ENCODE peak calls at places on chromosomes 7 and 10, in five cellular contexts. One of them, this sample, is unnamed. For H3K36me3, the result is how much of the 10 kb centered on the place peaks cover.

GRCh38 chr10:35643151-35643975 is 1.3 kb upstream of the FZD8 start:
- DNase-seq in HepG2: no peak
- DNase-seq in PC-3: peak
- DNase-seq in upper lobe of right lung: peak
- DNase-seq in ovary: peak
- DNase-seq in this sample: peak

GRCh38 chr10:128859738-128860386 is 607.2 kb upstream of the MGMT start:
- DNase-seq in HepG2: peak
- DNase-seq in PC-3: peak
- DNase-seq in upper lobe of right lung: no peak
- DNase-seq in ovary: no peak
- DNase-seq in this sample: peak

GRCh38 chr7:33534830-33535229 is 370.5 kb upstream of the BMPER start:
- DNase-seq in HepG2: no peak
- DNase-seq in PC-3: no peak
- DNase-seq in upper lobe of right lung: no peak
- DNase-seq in ovary: no peak
- DNase-seq in this sample: no peak

GRCh38 chr7:45257284-45257683 is 99.7 kb downstream of the RAMP3 start:
- DNase-seq in HepG2: no peak
- DNase-seq in PC-3: no peak
- DNase-seq in upper lobe of right lung: no peak
- DNase-seq in ovary: no peak
- DNase-seq in this sample: no peak

GRCh38 chr7:101880536-101881443 is 63.4 kb downstream of the CUX1 start:
- DNase-seq in HepG2: no peak
- DNase-seq in PC-3: peak
- DNase-seq in upper lobe of right lung: no peak
- DNase-seq in ovary: no peak
- DNase-seq in this sample: no peak

GRCh38 chr10:16594106-16594505 is 72.4 kb upstream of the C1QL3 start:
- DNase-seq in HepG2: no peak
- DNase-seq in PC-3: no peak
- DNase-seq in upper lobe of right lung: no peak
- DNase-seq in ovary: no peak
- DNase-seq in this sample: no peak

GRCh38 chr7:73560035-73560835 is 2.7 kb upstream of the BCL7B start:
- DNase-seq in HepG2: peak
- DNase-seq in PC-3: peak
- DNase-seq in upper lobe of right lung: no peak
- DNase-seq in ovary: no peak
- DNase-seq in this sample: no peak

GRCh38 chr7:88224596-88225275 is 4.9 kb upstream of the SRI start:
- DNase-seq in HepG2: no peak
- DNase-seq in PC-3: peak
- DNase-seq in upper lobe of right lung: no peak
- DNase-seq in ovary: no peak
- DNase-seq in this sample: no peak

GRCh38 chr10:116134316-116134715 is 138.7 kb downstream of the GFRA1 start:
- DNase-seq in HepG2: no peak
- DNase-seq in PC-3: no peak
- DNase-seq in upper lobe of right lung: no peak
- DNase-seq in ovary: no peak
- DNase-seq in this sample: no peak

GRCh38 chr7:147483634-147484292 is 1106.8 kb upstream of the C7orf33 start:
- DNase-seq in HepG2: no peak
- DNase-seq in PC-3: peak
- DNase-seq in upper lobe of right lung: no peak
- DNase-seq in ovary: no peak
- DNase-seq in this sample: no peak

GRCh38 chr7:101824440-101824839 is 7.0 kb downstream of the CUX1 start:
- DNase-seq in HepG2: no peak
- DNase-seq in PC-3: no peak
- DNase-seq in upper lobe of right lung: peak
- DNase-seq in ovary: no peak
- DNase-seq in this sample: no peak

GRCh38 chr7:99457646-99458493 is 8.1 kb downstream of the ATP5MF start:
- DNase-seq in HepG2: no peak
- DNase-seq in PC-3: no peak
- DNase-seq in upper lobe of right lung: no peak
- DNase-seq in ovary: no peak
- DNase-seq in this sample: no peak
- H3K36me3 ChIP-seq in HepG2: under half
- H3K36me3 ChIP-seq in PC-3: under half
- H3K36me3 ChIP-seq in upper lobe of right lung: half or more
- H3K36me3 ChIP-seq in ovary: under half
- H3K36me3 ChIP-seq in this sample: under half

GRCh38 chr10:119371704-119372663 is 164.6 kb downstream of the GRK5 start:
- DNase-seq in HepG2: no peak
- DNase-seq in PC-3: no peak
- DNase-seq in upper lobe of right lung: peak
- DNase-seq in ovary: no peak
- DNase-seq in this sample: no peak
- TF ChIP-seq CTCF in HepG2: no peak
- TF ChIP-seq CTCF in PC-3: no peak
- TF ChIP-seq CTCF in upper lobe of right lung: no peak
- TF ChIP-seq CTCF in ovary: no peak
- TF ChIP-seq CTCF in this sample: no peak

GRCh38 chr7:340979-341694 is 51.2 kb downstream of the FOXL3 start:
- DNase-seq in HepG2: no peak
- DNase-seq in PC-3: no peak
- DNase-seq in upper lobe of right lung: no peak
- DNase-seq in ovary: no peak
- DNase-seq in this sample: no peak

GRCh38 chr7:341841-342638 is 52.1 kb downstream of the FOXL3 start:
- DNase-seq in HepG2: peak
- DNase-seq in PC-3: peak
- DNase-seq in upper lobe of right lung: no peak
- DNase-seq in ovary: no peak
- DNase-seq in this sample: no peak

GRCh38 chr7:339696-340095 is 49.7 kb downstream of the FOXL3 start:
- DNase-seq in HepG2: no peak
- DNase-seq in PC-3: no peak
- DNase-seq in upper lobe of right lung: no peak
- DNase-seq in ovary: no peak
- DNase-seq in this sample: no peak

GRCh38 chr7:339062-339342 is 49.0 kb downstream of the FOXL3 start:
- DNase-seq in HepG2: no peak
- DNase-seq in PC-3: no peak
- DNase-seq in upper lobe of right lung: no peak
- DNase-seq in ovary: no peak
- DNase-seq in this sample: no peak

DNA sequence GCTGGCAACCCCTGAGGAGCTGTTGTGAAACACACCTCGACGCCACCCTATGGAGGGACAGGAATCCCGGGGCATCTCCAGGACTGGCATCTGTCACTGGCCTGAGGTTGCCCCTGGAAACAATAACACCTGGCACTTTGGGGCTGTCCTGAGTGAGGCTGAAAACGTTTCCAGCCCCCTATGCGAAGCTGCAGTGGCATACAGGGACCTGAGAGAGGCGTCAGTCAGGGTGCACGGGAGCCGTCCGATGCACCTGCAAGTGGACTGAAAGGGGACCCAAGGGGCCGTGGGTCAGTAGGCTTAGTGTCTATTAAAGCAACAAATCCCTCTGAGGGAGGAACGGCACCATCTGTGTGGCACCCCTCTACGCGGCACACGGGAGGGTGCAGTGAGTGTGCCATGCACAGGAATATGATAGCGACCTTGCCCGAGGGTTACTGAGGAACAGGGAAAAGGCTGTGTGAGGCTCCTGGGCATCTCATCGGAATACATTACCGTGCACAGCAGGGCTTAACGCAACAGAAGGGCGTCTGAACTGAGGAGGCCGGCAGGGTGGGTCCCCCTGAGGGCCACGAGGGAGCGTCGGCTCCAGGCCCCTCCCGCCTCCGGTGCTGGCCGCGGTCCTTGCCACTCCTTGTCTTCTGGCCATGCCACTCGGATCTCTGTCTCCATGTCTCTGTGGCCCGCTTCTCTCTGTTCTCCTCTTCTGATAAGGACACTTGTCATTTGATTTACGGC is 50.4 kb downstream of the FOXL3 start:
- DNase-seq in HepG2: no peak
- DNase-seq in PC-3: no peak
- DNase-seq in upper lobe of right lung: no peak
- DNase-seq in ovary: no peak
- DNase-seq in this sample: no peak
- H3K36me3 ChIP-seq in HepG2: under half
- H3K36me3 ChIP-seq in PC-3: under half
- H3K36me3 ChIP-seq in upper lobe of right lung: under half
- H3K36me3 ChIP-seq in ovary: under half
- H3K36me3 ChIP-seq in this sample: under half

DNA sequence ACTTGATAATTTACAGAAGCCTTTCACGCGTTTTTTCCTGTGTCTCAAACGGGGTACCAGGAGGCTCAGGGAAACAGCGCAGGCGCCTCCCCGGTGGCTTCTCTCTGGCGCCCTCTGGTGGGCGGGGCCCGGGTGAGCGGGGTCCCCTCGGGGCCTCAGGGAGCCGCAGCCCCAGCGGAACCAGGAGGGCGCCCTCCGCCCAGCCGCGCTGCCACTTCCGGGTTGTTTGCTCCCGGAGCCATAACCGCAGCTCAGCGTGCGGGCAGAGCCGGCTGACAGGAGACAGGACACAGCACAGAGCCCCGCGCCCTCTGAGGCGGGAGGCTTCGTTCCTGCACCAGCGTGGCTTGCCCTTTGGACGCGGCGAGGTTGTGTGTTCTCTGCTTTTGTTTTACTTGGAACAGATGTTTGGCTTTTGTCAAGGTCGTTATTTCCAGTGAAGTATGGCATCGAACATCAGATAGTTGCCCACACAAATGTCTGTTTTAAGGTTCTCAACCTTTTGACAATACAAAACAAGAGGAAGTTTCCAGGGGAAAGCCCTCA is 6.9 kb upstream of the CYP2E1 start:
- DNase-seq in HepG2: peak
- DNase-seq in PC-3: peak
- DNase-seq in upper lobe of right lung: peak
- DNase-seq in ovary: peak
- DNase-seq in this sample: no peak
- TF ChIP-seq CTCF in HepG2: peak
- TF ChIP-seq CTCF in PC-3: peak
- TF ChIP-seq CTCF in upper lobe of right lung: peak
- TF ChIP-seq CTCF in ovary: peak
- TF ChIP-seq CTCF in this sample: peak

GRCh38 chr7:35351466-35351865 is 97.6 kb upstream of the TBX20 start:
- DNase-seq in HepG2: no peak
- DNase-seq in PC-3: no peak
- DNase-seq in upper lobe of right lung: no peak
- DNase-seq in ovary: no peak
- DNase-seq in this sample: no peak
- H3K36me3 ChIP-seq in HepG2: under half
- H3K36me3 ChIP-seq in PC-3: under half
- H3K36me3 ChIP-seq in upper lobe of right lung: under half
- H3K36me3 ChIP-seq in ovary: under half
- H3K36me3 ChIP-seq in this sample: under half

GRCh38 chr7:72403677-72404076 is 8.5 kb downstream of the CALN1 start:
- DNase-seq in HepG2: no peak
- DNase-seq in PC-3: no peak
- DNase-seq in upper lobe of right lung: no peak
- DNase-seq in ovary: no peak
- DNase-seq in this sample: no peak

GRCh38 chr7:72405871-72406270 is 6.3 kb downstream of the CALN1 start:
- DNase-seq in HepG2: no peak
- DNase-seq in PC-3: no peak
- DNase-seq in upper lobe of right lung: no peak
- DNase-seq in ovary: no peak
- DNase-seq in this sample: no peak

GRCh38 chr7:72405389-72405788 is 6.7 kb downstream of the CALN1 start:
- DNase-seq in HepG2: no peak
- DNase-seq in PC-3: no peak
- DNase-seq in upper lobe of right lung: peak
- DNase-seq in ovary: no peak
- DNase-seq in this sample: no peak

GRCh38 chr7:72406820-72407403 is 5.2 kb downstream of the CALN1 start:
- DNase-seq in HepG2: no peak
- DNase-seq in PC-3: no peak
- DNase-seq in upper lobe of right lung: no peak
- DNase-seq in ovary: no peak
- DNase-seq in this sample: no peak

DNA sequence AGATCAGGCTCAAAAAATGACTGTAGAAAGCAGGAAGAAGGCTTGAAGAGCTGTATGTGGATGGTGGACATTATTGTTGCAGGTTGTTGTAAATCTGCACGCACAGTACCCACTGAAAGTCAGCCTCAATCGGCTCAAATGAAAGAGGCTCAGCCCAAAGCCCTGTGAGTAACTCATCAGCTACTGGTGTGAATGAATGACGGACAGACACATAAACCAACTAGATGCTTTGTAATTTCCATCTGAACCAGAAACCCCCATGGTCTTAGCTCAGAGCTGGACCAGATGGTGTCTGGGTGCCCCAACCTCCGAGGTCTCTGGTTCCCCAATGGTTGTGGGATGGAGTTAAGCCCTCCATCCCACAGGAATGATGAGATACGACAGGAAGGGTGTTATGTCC is 7.4 kb downstream of the CALN1 start:
- DNase-seq in HepG2: no peak
- DNase-seq in PC-3: no peak
- DNase-seq in upper lobe of right lung: no peak
- DNase-seq in ovary: no peak
- DNase-seq in this sample: no peak
- TF ChIP-seq CTCF in HepG2: no peak
- TF ChIP-seq CTCF in PC-3: no peak
- TF ChIP-seq CTCF in upper lobe of right lung: no peak
- TF ChIP-seq CTCF in ovary: no peak
- TF ChIP-seq CTCF in this sample: no peak